ENCODE peak calls at places on chromosomes 7 and 10, in ten cellular contexts. U, O, S, X, Y, F, J, D, P and E are unnamed samples.

GRCh38 chr10:114681542-114681941 is 23.5 kb upstream of the ABLIM1 start:
- DNase-seq in P (no peak), O (no peak), F (no peak), X (no peak), U (peak), Y (no peak), J (no peak), S (peak), D (no peak), E (peak)

GRCh38 chr7:85829817-85830432 is 643.1 kb upstream of the SEMA3D start:
- DNase-seq in J (no peak), U (no peak), Y (no peak), O (no peak), X (no peak), P (no peak), F (peak), S (no peak), D (no peak), E (no peak)

GRCh38 chr7:108078156-108078781 is 51.9 kb downstream of the LAMB4 start:
- DNase-seq in D (no peak), Y (no peak), X (no peak), P (no peak), O (no peak), F (no peak), J (no peak), S (no peak), U (no peak), E (no peak)

GRCh38 chr10:1048349-1048731 is 579 bp downstream of the IDI1 start:
- DNase-seq in Y (peak), S (peak), J (no peak), X (no peak), P (peak), U (no peak), D (peak), F (no peak), O (no peak), E (peak)

GRCh38 chr7:103989785-103990775 is 622 bp upstream of the RELN start:
- DNase-seq in F (peak), S (no peak), J (no peak), P (no peak), O (peak), Y (no peak), U (peak), D (no peak), X (no peak), E (peak)

GRCh38 chr7:33928986-33929385 is 23.6 kb downstream of the BMPER start:
- DNase-seq in S (peak), X (peak), P (no peak), J (no peak), D (no peak), F (no peak), O (no peak), U (no peak), Y (no peak), E (no peak)

GRCh38 chr7:146116452-146117219 is at the start of gene CNTNAP2:
- DNase-seq in S (peak), P (no peak), X (no peak), Y (no peak), F (peak), D (no peak), U (no peak), J (peak), O (peak), E (peak)

GRCh38 chr10:133336131-133337078 is at the start of gene CALY:
- DNase-seq in F (no peak), J (no peak), P (peak), O (peak), X (no peak), S (no peak), D (no peak), U (no peak), Y (no peak), E (peak)

GRCh38 chr7:22356010-22356854 is 722 bp downstream of the RAPGEF5 start:
- DNase-seq in J (no peak), U (peak), X (no peak), O (peak), P (no peak), D (peak), F (peak), S (no peak), Y (no peak), E (peak)

GRCh38 chr10:30792025-30792424 is 162.5 kb upstream of the LYZL2 start:
- DNase-seq in X (no peak), J (no peak), D (no peak), F (no peak), O (no peak), U (no peak), Y (no peak), P (no peak), S (no peak), E (no peak)

GRCh38 chr10:12559578-12560178 is 210.3 kb downstream of the CAMK1D start:
- DNase-seq in Y (no peak), P (no peak), X (no peak), U (no peak), S (no peak), O (peak), F (no peak), J (no peak), D (no peak), E (peak)

GRCh38 chr10:124745678-124746077 is 1.5 kb upstream of the FAM53B start:
- DNase-seq in Y (no peak), P (no peak), J (no peak), S (no peak), F (peak), U (peak), X (no peak), D (no peak), O (no peak), E (no peak)

GRCh38 chr7:25835191-25835590 is 316.8 kb upstream of the NFE2L3 start:
- DNase-seq in S (no peak), D (no peak), Y (no peak), P (no peak), J (no peak), O (no peak), X (no peak), F (no peak), U (peak), E (no peak)

GRCh38 chr7:157302314-157302711 is 34.5 kb upstream of the DNAJB6 start:
- DNase-seq in X (no peak), S (peak), Y (peak), D (peak), O (no peak), U (peak), F (no peak), J (peak), P (peak), E (peak)

GRCh38 chr10:120492366-120492765 is 35.3 kb downstream of the PLPP4 start:
- DNase-seq in U (no peak), S (no peak), D (no peak), J (no peak), O (no peak), X (no peak), F (no peak), Y (no peak), P (no peak), E (no peak)

GRCh38 chr7:84912537-84912936 is 274.3 kb downstream of the SEMA3D start:
- DNase-seq in S (no peak), J (no peak), Y (no peak), O (no peak), U (no peak), P (no peak), D (no peak), F (no peak), X (no peak), E (no peak)

GRCh38 chr7:20408467-20408826 is 77.7 kb downstream of the ITGB8 start:
- DNase-seq in Y (no peak), F (no peak), S (peak), X (no peak), O (no peak), J (no peak), D (no peak), U (peak), P (no peak), E (no peak)

GRCh38 chr10:112779025-112779765 is 170.9 kb upstream of the TCF7L2 start:
- DNase-seq in U (no peak), Y (no peak), O (no peak), S (no peak), J (no peak), X (no peak), P (no peak), F (no peak), D (no peak), E (no peak)

GRCh38 chr10:110446954-110447608 is 50.6 kb upstream of the DUSP5 start:
- DNase-seq in X (no peak), S (no peak), P (no peak), Y (peak), D (no peak), J (no peak), O (peak), U (peak), F (no peak), E (no peak)

GRCh38 chr10:117221156-117221711 is 19.7 kb upstream of the SLC18A2 start:
- DNase-seq in O (peak), Y (no peak), X (no peak), S (no peak), J (no peak), P (no peak), F (peak), U (peak), D (no peak), E (no peak)

GRCh38 chr7:124399941-124400340 is 365.7 kb downstream of the GPR37 start:
- DNase-seq in Y (no peak), F (no peak), O (no peak), X (no peak), D (no peak), U (no peak), P (no peak), J (no peak), S (no peak), E (no peak)

GRCh38 chr10:14474656-14475055 is 143.9 kb upstream of the FRMD4A start:
- DNase-seq in X (no peak), S (peak), U (no peak), F (no peak), D (no peak), P (no peak), Y (no peak), O (no peak), J (no peak), E (no peak)

DNA sequence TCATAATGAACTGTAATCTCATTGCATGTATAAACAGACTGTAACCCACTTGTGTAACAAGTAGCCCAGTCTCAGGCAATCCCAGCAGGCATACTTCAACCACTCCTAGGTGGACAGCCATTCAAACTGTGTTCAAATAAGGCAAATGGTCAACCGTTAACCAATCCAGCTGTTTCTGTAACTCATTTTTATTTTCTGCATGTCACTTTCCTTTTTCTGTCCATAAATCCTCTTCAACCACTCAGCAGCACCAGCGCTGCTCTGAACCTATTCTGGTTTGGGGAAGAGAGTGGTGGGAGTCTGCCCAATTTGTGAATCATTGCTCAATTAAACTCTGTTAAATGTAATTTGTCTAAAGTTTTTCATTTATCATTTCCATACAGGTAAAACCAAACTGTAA is 36.0 kb downstream of the PHYHIPL start:
- DNase-seq in F (no peak), O (no peak), P (no peak), S (no peak), D (no peak), Y (no peak), U (no peak), J (no peak), X (no peak), E (no peak)
- TF ChIP-seq CTCF in F (no peak), O (no peak), P (no peak), S (no peak), D (no peak), Y (no peak), U (no peak), J (no peak), X (no peak), E (no peak)

DNA sequence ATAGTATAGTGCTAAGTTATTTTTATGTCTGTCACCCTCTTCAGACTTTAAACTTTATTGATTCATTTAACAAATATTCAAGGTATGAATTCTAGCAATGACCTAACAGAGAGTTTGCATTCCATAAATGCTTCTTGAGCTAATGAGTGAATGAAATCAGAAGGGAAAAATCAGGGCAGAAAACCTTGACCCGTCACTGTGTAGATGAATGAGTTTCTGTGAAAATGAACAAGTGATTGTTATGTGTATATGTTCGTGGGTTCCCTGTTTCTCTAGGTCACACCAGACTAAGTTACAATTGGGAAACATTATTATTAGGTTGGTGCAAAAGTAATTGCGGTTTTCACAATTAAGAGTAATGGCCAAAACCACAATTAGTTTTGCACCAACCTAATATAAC is 30.1 kb downstream of the APBB1IP start:
- DNase-seq in P (no peak), D (no peak), U (no peak), Y (no peak), X (no peak), F (no peak), S (no peak), O (no peak), J (no peak), E (no peak)
- H3K27ac ChIP-seq in P (peak), D (no peak), U (no peak), Y (no peak), X (no peak), F (no peak), S (no peak), O (no peak), J (no peak), E (no peak)

DNA sequence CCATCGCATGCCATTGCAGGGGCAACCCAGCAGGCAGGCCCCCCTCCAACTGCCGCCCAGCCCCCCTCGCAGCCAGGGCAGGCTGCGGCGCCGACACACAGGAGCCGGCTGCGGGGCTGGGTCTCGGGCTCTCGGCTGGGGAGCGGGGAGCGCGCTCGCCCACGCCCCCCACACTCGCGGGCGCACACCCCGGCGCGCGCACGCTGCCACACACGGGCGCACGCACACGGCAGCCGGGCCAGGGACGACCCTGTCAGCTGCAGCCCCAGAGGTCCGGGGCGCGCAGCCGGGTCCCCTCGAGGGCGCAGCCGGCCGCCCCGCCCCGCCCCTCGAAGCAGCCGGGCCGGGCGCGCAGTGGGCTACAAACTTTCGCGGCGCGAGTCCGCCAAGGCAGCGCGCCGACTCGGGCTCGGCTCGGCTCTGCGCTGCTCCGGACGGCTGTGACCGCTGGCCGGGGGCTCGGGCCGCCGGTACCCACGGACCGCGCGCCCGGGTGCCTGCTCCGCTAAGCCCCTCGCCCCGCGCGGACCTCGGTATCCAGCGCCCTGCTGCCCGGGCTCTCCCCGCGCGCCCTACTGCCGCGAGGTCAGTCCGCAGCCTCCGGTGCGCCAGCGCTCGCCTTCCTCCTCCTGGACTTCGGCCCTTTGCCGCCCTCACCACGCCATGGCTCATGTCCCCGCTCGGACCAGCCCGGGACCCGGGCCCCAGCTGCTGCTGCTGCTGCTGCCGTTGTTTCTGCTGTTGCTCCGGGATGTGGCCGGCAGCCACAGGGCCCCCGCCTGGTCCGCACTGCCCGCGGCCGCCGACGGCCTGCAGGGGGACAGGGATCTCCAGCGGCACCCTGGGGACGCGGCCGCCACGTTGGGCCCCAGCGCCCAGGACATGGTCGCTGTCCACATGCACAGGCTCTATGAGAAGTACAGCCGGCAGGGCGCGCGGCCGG is at the start of gene GDF10:
- DNase-seq in U (no peak), P (no peak), J (no peak), Y (no peak), D (no peak), F (peak), O (peak), X (no peak), S (no peak), E (peak)
- TF ChIP-seq CTCF in U (no peak), P (no peak), J (no peak), Y (no peak), D (no peak), F (peak), O (peak), X (no peak), S (peak), E (no peak)

DNA sequence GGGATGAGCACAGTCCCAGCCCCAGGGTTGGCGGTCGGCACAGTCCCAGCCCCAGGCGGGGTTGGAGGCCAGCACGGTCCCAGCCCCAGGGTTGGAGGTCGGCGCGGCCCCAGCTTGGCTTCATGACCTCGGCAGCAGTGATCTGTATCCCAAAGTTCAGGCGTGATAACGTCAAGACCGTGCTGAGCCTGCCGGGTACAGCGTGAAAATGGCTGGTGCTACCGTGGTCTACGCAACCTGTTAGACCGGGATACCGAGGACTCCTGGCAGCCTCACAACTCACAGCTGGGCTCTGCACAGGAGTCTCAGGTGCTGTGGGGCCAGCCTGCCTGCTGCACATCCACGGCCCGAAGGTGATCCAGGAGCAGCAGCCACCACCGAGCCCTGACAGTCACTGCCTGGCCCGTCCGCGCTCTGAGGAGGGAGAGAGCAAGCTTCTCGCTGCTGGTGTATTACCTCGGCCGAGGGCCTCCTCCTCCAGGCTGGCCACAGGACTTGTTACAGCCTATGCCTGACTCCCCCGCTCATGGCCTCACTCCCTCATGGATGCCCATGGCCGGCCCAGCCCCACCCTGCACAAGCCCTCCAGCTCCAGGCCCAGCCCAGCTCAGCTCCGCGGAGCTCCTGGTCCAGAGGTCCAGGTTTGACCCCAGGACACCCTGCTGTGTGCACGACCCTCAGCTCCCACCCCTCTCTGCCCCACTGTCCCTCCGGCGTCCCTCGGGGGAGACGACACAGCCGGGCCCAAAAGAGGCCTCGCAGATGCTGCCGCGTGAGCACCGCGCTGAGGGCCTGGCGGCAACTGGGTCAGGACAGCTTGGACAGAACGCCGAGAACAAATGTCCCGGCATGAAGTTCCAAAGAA is 156.0 kb downstream of the ELFN1 start:
- DNase-seq in X (no peak), F (no peak), J (no peak), U (no peak), O (peak), Y (peak), P (no peak), S (peak), D (no peak), E (no peak)
- H3K27ac ChIP-seq in X (no peak), F (no peak), J (no peak), U (no peak), O (no peak), Y (no peak), P (no peak), S (no peak), D (no peak), E (no peak)